ENCODE peak calls at places on chromosomes 11 and 22, in seven cellular contexts. One of them, this sample, is unnamed.
A peak's percentile ranks its signal among the peaks of the same experiment; 100 is the strongest.

GRCh38 chr22:37061611-37062365 is 10.2 kb downstream of the KCTD17 start:
- DNase-seq in activated CD4-positive, CD25-positive, alpha-beta regulatory T cell: no peak
- DNase-seq in epithelial cell of esophagus: no peak
- DNase-seq in PC-9: no peak
- DNase-seq in cardiac muscle cell: no peak
- DNase-seq in AG20443: no peak
- DNase-seq in Calu3: no peak
- DNase-seq in this sample: no peak

GRCh38 chr11:128881221-128881620 is 9.9 kb upstream of the KCNJ5 start:
- DNase-seq in epithelial cell of esophagus: no peak
- DNase-seq in Calu3: no peak
- DNase-seq in AG20443: no peak
- DNase-seq in activated CD4-positive, CD25-positive, alpha-beta regulatory T cell: no peak
- DNase-seq in cardiac muscle cell: no peak
- DNase-seq in PC-9: no peak
- DNase-seq in this sample: no peak

GRCh38 chr11:43925932-43926505 is 16.4 kb upstream of the C11orf96 start:
- DNase-seq in epithelial cell of esophagus: no peak
- DNase-seq in AG20443: no peak
- DNase-seq in PC-9: no peak
- DNase-seq in Calu3: no peak
- DNase-seq in cardiac muscle cell: no peak
- DNase-seq in activated CD4-positive, CD25-positive, alpha-beta regulatory T cell: no peak
- DNase-seq in this sample: peak; percentile 78

GRCh38 chr22:28799125-28799833 is 1.1 kb downstream of the XBP1 start:
- DNase-seq in AG20443: peak; percentile 83
- DNase-seq in Calu3: peak; percentile 56
- DNase-seq in activated CD4-positive, CD25-positive, alpha-beta regulatory T cell: no peak
- DNase-seq in cardiac muscle cell: no peak
- DNase-seq in epithelial cell of esophagus: peak; percentile 94
- DNase-seq in PC-9: peak; percentile 19
- DNase-seq in this sample: no peak

GRCh38 chr11:1820463-1821325 is 14.1 kb upstream of the SYT8 start:
- DNase-seq in AG20443: peak; percentile 64
- DNase-seq in activated CD4-positive, CD25-positive, alpha-beta regulatory T cell: no peak
- DNase-seq in PC-9: no peak
- DNase-seq in Calu3: no peak
- DNase-seq in cardiac muscle cell: no peak
- DNase-seq in epithelial cell of esophagus: peak; percentile 98
- DNase-seq in this sample: no peak

GRCh38 chr22:41589260-41589600 is 410 bp downstream of the PMM1 start:
- DNase-seq in AG20443: peak; percentile 48
- DNase-seq in epithelial cell of esophagus: no peak
- DNase-seq in PC-9: no peak
- DNase-seq in cardiac muscle cell: peak; percentile 44
- DNase-seq in activated CD4-positive, CD25-positive, alpha-beta regulatory T cell: no peak
- DNase-seq in Calu3: peak; percentile 12
- DNase-seq in this sample: no peak

GRCh38 chr11:128157423-128158298 is 429.7 kb downstream of the ETS1 start:
- DNase-seq in AG20443: peak; percentile 71
- DNase-seq in cardiac muscle cell: peak; percentile 75
- DNase-seq in activated CD4-positive, CD25-positive, alpha-beta regulatory T cell: peak; percentile 19
- DNase-seq in Calu3: peak; percentile 57
- DNase-seq in epithelial cell of esophagus: peak; percentile 78
- DNase-seq in PC-9: peak; percentile 50
- DNase-seq in this sample: no peak

GRCh38 chr11:35683728-35684339 is 21.3 kb downstream of the TRIM44 start:
- DNase-seq in Calu3: no peak
- DNase-seq in AG20443: peak; percentile 17
- DNase-seq in epithelial cell of esophagus: peak; percentile 50
- DNase-seq in PC-9: no peak
- DNase-seq in cardiac muscle cell: no peak
- DNase-seq in activated CD4-positive, CD25-positive, alpha-beta regulatory T cell: no peak
- DNase-seq in this sample: no peak

GRCh38 chr22:37529652-37530345 is 10.6 kb upstream of the CARD10 start:
- DNase-seq in AG20443: no peak
- DNase-seq in PC-9: peak; percentile 34
- DNase-seq in Calu3: no peak
- DNase-seq in epithelial cell of esophagus: peak; percentile 44
- DNase-seq in cardiac muscle cell: no peak
- DNase-seq in activated CD4-positive, CD25-positive, alpha-beta regulatory T cell: no peak
- DNase-seq in this sample: no peak

GRCh38 chr11:106087815-106088435 is 10.5 kb downstream of the AASDHPPT start:
- DNase-seq in AG20443: peak; percentile 23
- DNase-seq in Calu3: peak; percentile 20
- DNase-seq in cardiac muscle cell: peak; percentile 57
- DNase-seq in epithelial cell of esophagus: peak; percentile 66
- DNase-seq in activated CD4-positive, CD25-positive, alpha-beta regulatory T cell: no peak
- DNase-seq in PC-9: peak; percentile 21
- DNase-seq in this sample: peak; percentile 37

GRCh38 chr22:21651521-21652009 is 9.5 kb downstream of the SDF2L1 start:
- DNase-seq in cardiac muscle cell: no peak
- DNase-seq in activated CD4-positive, CD25-positive, alpha-beta regulatory T cell: no peak
- DNase-seq in PC-9: no peak
- DNase-seq in AG20443: peak; percentile 28
- DNase-seq in Calu3: no peak
- DNase-seq in epithelial cell of esophagus: no peak
- DNase-seq in this sample: peak; percentile 69

GRCh38 chr11:74783241-74783871 is 34.7 kb downstream of the RNF169 start:
- DNase-seq in Calu3: peak; percentile 6
- DNase-seq in activated CD4-positive, CD25-positive, alpha-beta regulatory T cell: no peak
- DNase-seq in cardiac muscle cell: no peak
- DNase-seq in AG20443: peak; percentile 63
- DNase-seq in PC-9: no peak
- DNase-seq in epithelial cell of esophagus: peak; percentile 74
- DNase-seq in this sample: no peak

GRCh38 chr11:46669606-46670243 is 30.7 kb downstream of the ARHGAP1 start:
- DNase-seq in PC-9: no peak
- DNase-seq in cardiac muscle cell: no peak
- DNase-seq in Calu3: no peak
- DNase-seq in epithelial cell of esophagus: no peak
- DNase-seq in AG20443: peak; percentile 9
- DNase-seq in activated CD4-positive, CD25-positive, alpha-beta regulatory T cell: no peak
- DNase-seq in this sample: no peak